ENCODE peak calls at places on chromosomes 12 and 14, in seven cellular contexts. P is Caco-2, F is uterus, J is GM23338, W is Peyer's patch, C is adipocyte, T is choroid plexus epithelial cell. M is an unnamed sample.
A peak's percentile ranks its signal among the peaks of the same experiment; 100 is the strongest.

GRCh38 chr12:20549115-20549719 is 145.9 kb upstream of the SLCO1C1 start:
- DNase-seq in C (peak; percentile 64), P (peak; percentile 60), F (no peak), J (peak; percentile 72), T (peak; percentile 88), W (no peak), M (peak; percentile 43)

GRCh38 chr14:61255968-61256367 is 25.2 kb downstream of the TMEM30B start:
- DNase-seq in J (no peak), P (no peak), C (no peak), W (no peak), T (no peak), F (no peak), M (no peak)

GRCh38 chr12:57429473-57430116 is 1.2 kb downstream of the R3HDM2 start:
- DNase-seq in P (no peak), F (no peak), T (peak; percentile 29), W (no peak), C (peak; percentile 34), J (no peak), M (peak; percentile 40)

GRCh38 chr12:46386877-46387629 is 14.5 kb upstream of the SLC38A2 start:
- DNase-seq in C (peak; percentile 76), T (peak; percentile 89), W (peak; percentile 68), P (no peak), J (peak; percentile 67), F (peak; percentile 54), M (no peak)

GRCh38 chr12:6426882-6427671 is 17.7 kb upstream of the CD27 start:
- DNase-seq in P (no peak), C (no peak), J (no peak), F (no peak), W (peak; percentile 86), T (no peak), M (peak; percentile 37)

GRCh38 chr12:88334271-88334670 is 192.2 kb downstream of the TMTC3 start:
- DNase-seq in F (no peak), C (peak; percentile 60), J (peak; percentile 43), W (no peak), P (peak; percentile 6), T (peak; percentile 68), M (no peak)

GRCh38 chr12:39102474-39103209 is 197.3 kb upstream of the CPNE8 start:
- DNase-seq in J (no peak), W (no peak), T (no peak), F (no peak), C (no peak), P (no peak), M (no peak)

GRCh38 chr12:13435535-13435934 is 239.0 kb downstream of the EMP1 start:
- DNase-seq in P (no peak), J (peak; percentile 19), W (no peak), F (no peak), C (no peak), T (no peak), M (no peak)

GRCh38 chr12:110670161-110670701 is 18.7 kb downstream of the HVCN1 start:
- DNase-seq in P (no peak), J (no peak), W (no peak), C (no peak), F (no peak), T (no peak), M (no peak)

GRCh38 chr12:132622437-132623071 is 4.0 kb downstream of the P2RX2 start:
- DNase-seq in W (no peak), T (peak; percentile 77), C (peak; percentile 70), P (no peak), F (peak; percentile 74), J (no peak), M (peak; percentile 25)

GRCh38 chr14:64566651-64567122 is 16.9 kb downstream of the PPP1R36 start:
- DNase-seq in T (no peak), W (no peak), F (no peak), P (no peak), J (peak; percentile 47), C (peak; percentile 53), M (no peak)

GRCh38 chr14:88323520-88324199 is 591 bp upstream of the KCNK10 start:
- DNase-seq in W (peak; percentile 25), C (peak; percentile 42), P (peak; percentile 52), F (no peak), T (peak; percentile 24), J (peak; percentile 69), M (no peak)

GRCh38 chr12:26648066-26648465 is 184.9 kb downstream of the ITPR2 start:
- DNase-seq in F (no peak), T (no peak), C (no peak), J (no peak), P (no peak), W (no peak), M (no peak)

GRCh38 chr14:79861111-79861510 is 350.2 kb downstream of the DIO2 start:
- DNase-seq in C (no peak), W (no peak), P (no peak), J (peak; percentile 53), T (no peak), F (no peak), M (no peak)

GRCh38 chr12:69064734-69065413 is 131.9 kb upstream of the CPM start:
- DNase-seq in C (no peak), F (no peak), T (no peak), J (no peak), W (no peak), P (no peak), M (no peak)

GRCh38 chr14:89061696-89062095 is 237.2 kb downstream of the TTC8 start:
- DNase-seq in F (no peak), W (no peak), J (peak; percentile 4), P (peak; percentile 75), T (peak; percentile 17), C (no peak), M (no peak)

GRCh38 chr12:12376636-12377448 is 20.0 kb downstream of the BORCS5 start:
- DNase-seq in F (no peak), C (peak; percentile 93), W (no peak), T (peak; percentile 91), P (peak; percentile 71), J (peak; percentile 92), M (peak; percentile 88)

GRCh38 chr14:30521899-30522736 is 36.8 kb upstream of the G2E3 start:
- DNase-seq in T (peak; percentile 73), J (peak; percentile 76), P (peak; percentile 20), C (peak; percentile 79), W (no peak), F (no peak), M (peak; percentile 45)

GRCh38 chr14:99755068-99755405 is 38.2 kb upstream of the EML1 start:
- DNase-seq in J (no peak), T (no peak), P (no peak), F (no peak), W (no peak), C (no peak), M (no peak)

GRCh38 chr12:53998174-53998899 is 1.6 kb upstream of the HOXC9 start:
- DNase-seq in T (no peak), W (no peak), J (no peak), F (no peak), C (no peak), P (no peak), M (no peak)
- H3K4me3 ChIP-seq in T (no peak overlapping the region), W (no peak overlapping the region), J (no peak overlapping the region), F (no peak overlapping the region), C (peak overlapping the region; percentile 94), P (no peak overlapping the region), M (no peak overlapping the region)

GRCh38 chr14:81170829-81171195 is 49.9 kb downstream of the GTF2A1 start:
- DNase-seq in F (no peak), T (no peak), P (no peak), J (no peak), C (no peak), W (no peak), M (no peak)

GRCh38 chr14:81169711-81170103 is 51.1 kb downstream of the GTF2A1 start:
- DNase-seq in W (peak; percentile 48), J (peak; percentile 16), F (peak; percentile 49), C (peak; percentile 46), P (no peak), T (peak; percentile 13), M (peak; percentile 56)

GRCh38 chr14:81170104-81170828 is 50.5 kb downstream of the GTF2A1 start:
- DNase-seq in W (peak; percentile 92), C (peak; percentile 95), T (peak; percentile 91), F (peak; percentile 89), P (peak; percentile 88), J (peak; percentile 89), M (peak; percentile 92)

GRCh38 chr14:81172353-81172752 is 48.4 kb downstream of the GTF2A1 start:
- DNase-seq in J (no peak), P (no peak), F (no peak), C (peak; percentile 51), T (peak; percentile 28), W (no peak), M (peak; percentile 20)

GRCh38 chr14:81169267-81169666 is 51.5 kb downstream of the GTF2A1 start:
- DNase-seq in J (no peak), P (no peak), T (no peak), W (no peak), F (no peak), C (no peak), M (no peak)
- H3K4me3 ChIP-seq in J (peak overlapping the region; percentile 81), P (no peak overlapping the region), T (peak overlapping the region; percentile 80), W (peak overlapping the region; percentile 64), F (peak overlapping the region; percentile 75), C (peak overlapping the region; percentile 86), M (peak overlapping the region; percentile 71)

DNA sequence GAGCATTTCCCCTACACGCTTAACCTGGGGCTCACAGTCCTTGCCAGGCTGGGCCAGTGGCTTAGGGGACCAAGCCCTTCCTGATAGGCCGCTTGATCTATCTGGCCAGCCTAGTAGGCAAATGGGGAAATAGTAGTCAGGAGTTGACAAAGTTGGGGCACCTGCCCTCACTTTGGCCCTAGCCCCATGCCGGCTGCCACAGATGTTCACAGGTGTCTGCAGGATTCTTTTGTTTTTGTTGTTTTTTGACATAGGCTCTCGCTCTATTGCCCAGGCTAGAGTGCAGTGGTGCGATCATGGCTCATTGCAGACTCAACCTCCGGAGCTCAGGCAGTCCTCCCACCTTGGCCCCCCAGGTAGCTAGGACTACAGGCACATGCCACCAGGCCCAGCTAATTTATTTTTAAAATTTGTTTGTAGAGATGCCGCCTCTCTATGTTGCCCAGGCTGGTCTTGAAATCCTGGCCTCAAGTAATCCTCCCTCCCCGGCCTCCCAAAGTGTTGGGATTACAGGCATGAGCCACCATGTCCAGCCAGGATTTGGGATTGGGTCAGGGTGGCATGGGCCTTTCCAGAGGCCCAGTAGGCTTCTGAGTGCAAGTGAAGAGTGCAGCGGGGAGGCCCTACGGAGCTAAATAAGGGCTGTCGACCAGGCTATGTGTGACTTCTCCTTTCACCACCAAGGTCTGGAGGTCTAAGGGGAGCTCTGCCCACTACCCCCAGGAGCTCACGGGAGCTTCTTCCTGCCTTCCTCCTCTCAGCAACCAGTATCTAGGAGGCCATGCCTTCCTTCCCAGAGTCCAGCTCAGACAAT is 15.5 kb upstream of the HDAC7 start:
- DNase-seq in P (no peak), J (no peak), F (no peak), C (no peak), T (no peak), W (peak; percentile 45), M (no peak)
- H3K4me3 ChIP-seq in P (no peak overlapping the region), J (no peak overlapping the region), F (no peak overlapping the region), C (no peak overlapping the region), T (no peak overlapping the region), W (no peak overlapping the region), M (no peak overlapping the region)

DNA sequence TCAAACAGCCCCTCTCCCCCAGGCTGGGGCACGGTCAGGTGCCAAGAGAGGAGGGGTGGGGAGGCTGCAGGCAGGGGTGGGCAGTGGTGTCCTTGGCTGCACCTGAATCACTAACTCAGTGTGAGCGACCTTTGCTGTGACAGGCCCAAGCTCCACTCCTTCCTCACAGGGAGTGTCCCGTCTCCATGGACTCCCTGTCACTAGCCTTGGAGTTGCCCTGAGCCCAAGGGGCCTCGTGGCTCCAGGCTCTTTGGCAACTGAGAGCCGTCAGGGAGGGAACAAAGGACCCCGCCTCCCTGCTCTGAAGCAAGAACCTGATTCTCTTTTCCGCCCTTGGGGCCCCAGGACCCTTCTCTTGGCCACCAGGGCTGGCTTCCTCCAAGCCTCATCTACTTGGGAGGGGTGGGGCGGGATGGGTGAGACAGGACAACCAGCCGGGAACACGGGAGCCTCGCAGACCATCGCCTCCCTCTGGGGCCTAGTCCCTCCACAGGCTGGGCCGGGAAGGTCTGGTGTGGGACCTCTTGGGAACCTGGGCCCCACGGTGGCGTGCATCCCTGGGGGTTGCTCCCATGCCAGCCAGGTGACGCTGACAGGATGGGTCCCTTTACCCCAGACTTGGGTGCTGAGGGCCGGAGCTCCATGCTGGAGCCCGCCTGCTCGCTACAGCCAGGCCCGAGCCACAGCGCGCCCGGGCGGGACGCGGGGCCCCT is 935 bp upstream of the ADSS1 start:
- DNase-seq in P (no peak), F (no peak), T (no peak), J (peak; percentile 60), W (no peak), C (no peak), M (peak; percentile 84)
- H3K4me3 ChIP-seq in P (peak overlapping the region; percentile 75), F (peak overlapping the region; percentile 33), T (no peak overlapping the region), J (peak overlapping the region; percentile 62), W (peak overlapping the region; percentile 91), C (peak overlapping the region; percentile 73), M (no peak overlapping the region)

M was measured in small intestine.